ENCODE peak calls at places on chromosomes 5 and 9, in six cellular contexts. H is DMS 273 treated with DMSO at 0.1 percent for 48 hours; S is mesothelial cell of epicardium; Y is fibroblast of lung; I is activated T-cell treated with anti-CD3 and anti-CD28 coated beads, Interleukin-2, amount 50 U/mL, for 4 hours; P is bronchial epithelial cell. Q is an unnamed sample.

GRCh38 chr9:16421534-16421933 is 448.9 kb downstream of the BNC2 start:
- DNase-seq in H (no peak), S (no peak), Y (no peak), I (no peak), P (peak), Q (no peak)

GRCh38 chr9:19162956-19163355 is 35.7 kb upstream of the PLIN2 start:
- DNase-seq in H (peak), S (no peak), Y (peak), I (no peak), P (peak), Q (no peak)

GRCh38 chr5:147481376-147481775 is 28.5 kb downstream of the DPYSL3 start:
- DNase-seq in H (no peak), S (no peak), Y (peak), I (no peak), P (peak), Q (no peak)

GRCh38 chr9:128550226-128550625 is 2.2 kb upstream of the SPTAN1 start:
- DNase-seq in H (no peak), S (no peak), Y (no peak), I (no peak), P (no peak), Q (no peak)

GRCh38 chr5:79704553-79704952 is 14.9 kb downstream of the CMYA5 start:
- DNase-seq in H (no peak), S (no peak), Y (no peak), I (no peak), P (no peak), Q (no peak)

GRCh38 chr9:297104-297794 is 82.6 kb downstream of the DOCK8 start:
- DNase-seq in H (no peak), S (no peak), Y (no peak), I (no peak), P (peak), Q (no peak)

GRCh38 chr5:54470677-54471076 is 15.2 kb downstream of the HSPB3 start:
- DNase-seq in H (no peak), S (no peak), Y (peak), I (no peak), P (no peak), Q (peak)

GRCh38 chr9:115524467-115525059 is 406.6 kb upstream of the TNC start:
- DNase-seq in H (peak), S (no peak), Y (peak), I (no peak), P (peak), Q (peak)

GRCh38 chr5:370311-370958 is 48.9 kb downstream of the AHRR start:
- DNase-seq in H (no peak), S (no peak), Y (no peak), I (no peak), P (no peak), Q (no peak)

GRCh38 chr5:107665036-107665435 is 5.7 kb downstream of the EFNA5 start:
- DNase-seq in H (no peak), S (no peak), Y (no peak), I (no peak), P (no peak), Q (no peak)

GRCh38 chr9:116549061-116549664 is 137.9 kb upstream of the TRIM32 start:
- DNase-seq in H (no peak), S (no peak), Y (peak), I (no peak), P (peak), Q (no peak)

GRCh38 chr5:43313854-43314457 is 744 bp upstream of the HMGCS1 start:
- DNase-seq in H (peak), S (no peak), Y (no peak), I (no peak), P (no peak), Q (peak)

GRCh38 chr9:113640418-113640817 is 176.9 kb downstream of the RGS3 start:
- DNase-seq in H (no peak), S (no peak), Y (no peak), I (no peak), P (no peak), Q (no peak)

GRCh38 chr5:73447234-73448071 is 1.1 kb downstream of the FOXD1 start:
- DNase-seq in H (peak), S (peak), Y (peak), I (peak), P (peak), Q (peak)

GRCh38 chr5:97764700-97765099 is 581.7 kb upstream of the RIOK2 start:
- DNase-seq in H (no peak), S (no peak), Y (peak), I (no peak), P (peak), Q (no peak)

GRCh38 chr5:80591352-80591751 is 21.3 kb upstream of the ANKRD34B start:
- DNase-seq in H (no peak), S (no peak), Y (no peak), I (no peak), P (peak), Q (no peak)

GRCh38 chr9:93061791-93062299 is 3.3 kb downstream of the SUSD3 start:
- DNase-seq in H (no peak), S (no peak), Y (no peak), I (no peak), P (no peak), Q (no peak)

GRCh38 chr9:117719161-117719560 is 15.0 kb downstream of the TLR4 start:
- DNase-seq in H (no peak), S (no peak), Y (no peak), I (no peak), P (no peak), Q (no peak)

GRCh38 chr5:71932131-71932635 is 175.1 kb upstream of the MAP1B start:
- DNase-seq in H (no peak), S (no peak), Y (no peak), I (no peak), P (peak), Q (peak)

GRCh38 chr9:92564479-92564878 is 28.7 kb upstream of the ECM2 start:
- DNase-seq in H (no peak), S (no peak), Y (peak), I (no peak), P (no peak), Q (no peak)

GRCh38 chr9:69750085-69750484 is 9.7 kb downstream of the PTAR1 start:
- DNase-seq in H (no peak), S (no peak), Y (no peak), I (no peak), P (no peak), Q (no peak)

GRCh38 chr5:172740483-172741205 is 30.4 kb downstream of the DUSP1 start:
- DNase-seq in H (no peak), S (no peak), Y (peak), I (no peak), P (peak), Q (peak)

GRCh38 chr5:178683758-178684157 is 46.7 kb downstream of the ZNF354A start:
- DNase-seq in H (no peak), S (no peak), Y (no peak), I (no peak), P (no peak), Q (no peak)

GRCh38 chr9:99828417-99829176 is 6.9 kb downstream of the NR4A3 start:
- DNase-seq in H (no peak), S (no peak), Y (peak), I (no peak), P (no peak), Q (no peak)

GRCh38 chr5:14107536-14107935 is 35.6 kb upstream of the TRIO start:
- DNase-seq in H (no peak), S (no peak), Y (peak), I (no peak), P (no peak), Q (no peak)

Q was measured in NCI-H446.